ENCODE peak calls at places on chromosomes 3 and 15, in six cellular contexts. K, X, R, W, B and U are unnamed samples.

GRCh38 chr3:16523778-16524177 is 10.3 kb upstream of the RFTN1 start:
- DNase-seq in R (peak; percentile 75), K (no peak), B (no peak), W (no peak), X (no peak), U (no peak)

GRCh38 chr3:156353535-156353934 is 201.4 kb downstream of the SSR3 start:
- DNase-seq in W (no peak), B (no peak), K (no peak), X (no peak), R (no peak), U (no peak)

GRCh38 chr15:70507772-70508351 is 255.5 kb downstream of the UACA start:
- DNase-seq in W (peak; percentile 68), X (no peak), B (no peak), R (peak; percentile 28), K (peak; percentile 99), U (no peak)

GRCh38 chr15:70323111-70323851 is 225.6 kb upstream of the TLE3 start:
- DNase-seq in K (no peak), W (no peak), B (no peak), R (no peak), X (no peak), U (no peak)

GRCh38 chr3:72465853-72466252 is 382.4 kb downstream of the SHQ1 start:
- DNase-seq in X (no peak), B (no peak), W (no peak), K (no peak), R (no peak), U (no peak)

GRCh38 chr3:161100994-161101393 is 4.2 kb downstream of the B3GALNT1 start:
- DNase-seq in X (no peak), B (no peak), W (no peak), R (no peak), K (no peak), U (no peak)

GRCh38 chr3:153028336-153028735 is 133.7 kb upstream of the RAP2B start:
- DNase-seq in B (peak; percentile 41), K (no peak), W (no peak), X (peak; percentile 44), R (no peak), U (no peak)

GRCh38 chr15:63089260-63090043 is 32.2 kb upstream of the LACTB start:
- DNase-seq in K (no peak), W (no peak), X (no peak), B (no peak), R (no peak), U (no peak)

GRCh38 chr3:149160754-149161289 is 31.4 kb downstream of the HPS3 start:
- DNase-seq in B (no peak), R (no peak), K (no peak), W (no peak), X (no peak), U (no peak)

GRCh38 chr3:36824443-36824842 is 60.1 kb upstream of the DCLK3 start:
- DNase-seq in W (no peak), R (no peak), B (no peak), X (no peak), K (no peak), U (no peak)

GRCh38 chr3:127831723-127832172 is 9.4 kb upstream of the MGLL start:
- DNase-seq in R (no peak), K (no peak), B (no peak), W (no peak), X (peak; percentile 68), U (peak; percentile 47)

GRCh38 chr15:89772933-89773583 is 3.1 kb upstream of the MESP2 start:
- DNase-seq in W (no peak), R (peak; percentile 58), K (peak; percentile 50), X (peak; percentile 11), B (no peak), U (no peak)